ENCODE peak calls at places on chromosomes 13 and 19, in four cellular contexts. One of them, this sample, is unnamed.

GRCh38 chr13:64756621-64757020 is 2473.5 kb downstream of the PCDH9 start:
- DNase-seq in IMR-90: no peak
- DNase-seq in body of pancreas: no peak
- DNase-seq in breast epithelium: no peak
- DNase-seq in this sample: no peak

GRCh38 chr19:52600639-52601024 is 30.5 kb downstream of the ZNF701 start:
- DNase-seq in IMR-90: peak
- DNase-seq in breast epithelium: no peak
- DNase-seq in body of pancreas: no peak
- DNase-seq in this sample: no peak

GRCh38 chr13:48661112-48661511 is 7.4 kb downstream of the CYSLTR2 start:
- DNase-seq in IMR-90: no peak
- DNase-seq in breast epithelium: no peak
- DNase-seq in body of pancreas: no peak
- DNase-seq in this sample: no peak

GRCh38 chr13:101511161-101511560 is 58.7 kb downstream of the ITGBL1 start:
- DNase-seq in IMR-90: no peak
- DNase-seq in breast epithelium: no peak
- DNase-seq in body of pancreas: no peak
- DNase-seq in this sample: no peak

GRCh38 chr13:40635315-40635995 is 31.0 kb downstream of the FOXO1 start:
- DNase-seq in body of pancreas: no peak
- DNase-seq in breast epithelium: no peak
- DNase-seq in IMR-90: no peak
- DNase-seq in this sample: no peak

GRCh38 chr13:82833928-82834327 is 1048.3 kb downstream of the SLITRK1 start:
- DNase-seq in IMR-90: peak
- DNase-seq in breast epithelium: no peak
- DNase-seq in body of pancreas: no peak
- DNase-seq in this sample: no peak

GRCh38 chr19:28485300-28485699 is 727.7 kb downstream of the UQCRFS1 start:
- DNase-seq in IMR-90: no peak
- DNase-seq in body of pancreas: peak
- DNase-seq in breast epithelium: no peak
- DNase-seq in this sample: peak

GRCh38 chr13:106151056-106151699 is 384.3 kb downstream of the EFNB2 start:
- DNase-seq in breast epithelium: peak
- DNase-seq in IMR-90: peak
- DNase-seq in body of pancreas: no peak
- DNase-seq in this sample: no peak

GRCh38 chr19:38730731-38731589 is 13.3 kb downstream of the CAPN12 start:
- DNase-seq in IMR-90: no peak
- DNase-seq in body of pancreas: peak
- DNase-seq in breast epithelium: peak
- DNase-seq in this sample: peak

GRCh38 chr13:33150146-33150545 is 133.9 kb downstream of the KL start:
- DNase-seq in breast epithelium: no peak
- DNase-seq in IMR-90: peak
- DNase-seq in body of pancreas: no peak
- DNase-seq in this sample: no peak

GRCh38 chr19:50301607-50301971 is 27.6 kb downstream of the KCNC3 start:
- DNase-seq in IMR-90: no peak
- DNase-seq in body of pancreas: no peak
- DNase-seq in breast epithelium: no peak
- DNase-seq in this sample: no peak

GRCh38 chr13:95535243-95535642 is 17.3 kb upstream of the CLDN10 start:
- DNase-seq in IMR-90: peak
- DNase-seq in breast epithelium: no peak
- DNase-seq in body of pancreas: peak
- DNase-seq in this sample: no peak

GRCh38 chr19:4597975-4598671 is 38.6 kb upstream of the SEMA6B start:
- DNase-seq in body of pancreas: peak
- DNase-seq in IMR-90: no peak
- DNase-seq in breast epithelium: no peak
- DNase-seq in this sample: no peak

GRCh38 chr13:19345916-19346422 is 164.3 kb upstream of the TUBA3C start:
- DNase-seq in IMR-90: no peak
- DNase-seq in body of pancreas: no peak
- DNase-seq in breast epithelium: no peak
- DNase-seq in this sample: no peak

GRCh38 chr13:97434417-97435296 is 688 bp downstream of the RAP2A start:
- DNase-seq in body of pancreas: peak
- DNase-seq in IMR-90: peak
- DNase-seq in breast epithelium: peak
- DNase-seq in this sample: peak

GRCh38 chr19:41927810-41928192 is 448 bp downstream of the ERFL start:
- DNase-seq in breast epithelium: no peak
- DNase-seq in body of pancreas: no peak
- DNase-seq in IMR-90: no peak
- DNase-seq in this sample: no peak

GRCh38 chr19:29663861-29664752 is 1.2 kb upstream of the PLEKHF1 start:
- DNase-seq in IMR-90: peak
- DNase-seq in body of pancreas: no peak
- DNase-seq in breast epithelium: peak
- DNase-seq in this sample: peak

GRCh38 chr19:17841810-17842662 is 5.7 kb downstream of the JAK3 start:
- DNase-seq in IMR-90: peak
- DNase-seq in breast epithelium: peak
- DNase-seq in body of pancreas: peak
- DNase-seq in this sample: peak

GRCh38 chr13:91347212-91347995 is at the start of gene MIR17HG:
- DNase-seq in IMR-90: peak
- DNase-seq in body of pancreas: peak
- DNase-seq in breast epithelium: peak
- DNase-seq in this sample: peak

GRCh38 chr19:58170860-58171259 is 12.0 kb upstream of the ZNF274 start:
- DNase-seq in body of pancreas: no peak
- DNase-seq in IMR-90: peak
- DNase-seq in breast epithelium: no peak
- DNase-seq in this sample: no peak

GRCh38 chr19:19955208-19955607 is 54.5 kb downstream of the ZNF93 start:
- DNase-seq in IMR-90: no peak
- DNase-seq in body of pancreas: no peak
- DNase-seq in breast epithelium: no peak
- DNase-seq in this sample: no peak

GRCh38 chr13:113819341-113819730 is 44.5 kb downstream of the GAS6 start:
- DNase-seq in body of pancreas: no peak
- DNase-seq in breast epithelium: no peak
- DNase-seq in IMR-90: no peak
- DNase-seq in this sample: no peak

GRCh38 chr13:113818700-113819295 is 45.1 kb downstream of the GAS6 start:
- DNase-seq in breast epithelium: no peak
- DNase-seq in body of pancreas: no peak
- DNase-seq in IMR-90: no peak
- DNase-seq in this sample: no peak

GRCh38 chr13:113821847-113822246 is 42.0 kb downstream of the GAS6 start:
- DNase-seq in breast epithelium: no peak
- DNase-seq in body of pancreas: no peak
- DNase-seq in IMR-90: no peak
- DNase-seq in this sample: no peak

GRCh38 chr13:113820813-113821651 is 42.8 kb downstream of the GAS6 start:
- DNase-seq in body of pancreas: peak
- DNase-seq in IMR-90: peak
- DNase-seq in breast epithelium: peak
- DNase-seq in this sample: peak

DNA sequence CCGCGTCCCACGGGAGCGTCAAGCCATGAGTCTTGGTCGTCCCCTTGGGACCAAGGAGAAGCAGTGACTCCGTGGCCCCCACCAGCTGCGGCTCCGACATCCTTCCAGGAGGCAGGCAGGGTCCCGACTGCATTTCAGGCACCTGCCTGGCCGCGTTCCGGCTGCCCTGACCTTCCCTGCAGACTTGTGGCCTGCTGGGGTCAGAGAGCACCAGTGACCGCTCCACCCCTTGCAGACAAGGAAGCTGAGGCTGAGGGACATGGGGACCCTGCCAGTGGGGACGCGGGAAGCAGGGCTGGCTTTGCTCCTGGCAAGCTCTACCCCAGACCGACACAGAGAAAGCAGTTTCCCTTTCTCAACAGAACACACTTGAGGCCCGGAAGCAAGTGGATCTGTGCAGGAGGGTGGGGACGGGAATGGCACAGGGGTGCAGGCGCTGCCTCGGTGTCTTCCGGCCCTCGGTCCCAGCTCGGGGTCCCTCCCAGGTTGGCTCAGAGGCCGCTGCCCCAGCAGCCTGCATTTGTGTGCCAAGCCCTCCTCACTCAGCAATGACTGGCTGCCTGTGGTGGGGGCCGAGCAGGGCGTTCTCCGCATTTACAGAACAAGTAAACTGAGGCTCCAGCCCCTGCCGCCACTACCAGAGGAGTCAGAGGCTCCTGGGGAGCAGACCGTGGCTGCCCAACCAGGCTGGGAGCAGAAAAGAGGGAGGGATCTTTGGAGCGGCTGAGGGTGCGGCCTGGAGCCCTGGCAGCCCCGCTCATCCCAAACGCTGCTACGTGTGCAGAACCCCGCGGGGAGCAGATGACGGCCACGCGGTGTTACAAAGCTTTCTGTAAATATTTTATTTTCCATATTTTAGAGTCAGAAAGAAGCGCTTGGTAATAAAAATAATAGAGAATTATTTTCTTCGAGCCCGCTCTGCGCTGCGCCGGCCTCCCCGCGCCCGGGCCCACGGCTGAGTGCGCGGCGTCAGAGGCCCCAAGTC is 43.9 kb downstream of the GAS6 start:
- DNase-seq in breast epithelium: no peak
- DNase-seq in IMR-90: no peak
- DNase-seq in body of pancreas: no peak
- DNase-seq in this sample: no peak
- H3K4me3 ChIP-seq in breast epithelium: peak
- H3K4me3 ChIP-seq in IMR-90: no peak
- H3K4me3 ChIP-seq in body of pancreas: no peak
- H3K4me3 ChIP-seq in this sample: no peak

GRCh38 chr19:5893907-5894703 is 9.5 kb downstream of the NDUFA11 start:
- DNase-seq in breast epithelium: peak
- DNase-seq in body of pancreas: no peak
- DNase-seq in IMR-90: no peak
- DNase-seq in this sample: no peak

GRCh38 chr19:5891938-5892771 is 11.4 kb downstream of the NDUFA11 start:
- DNase-seq in body of pancreas: peak
- DNase-seq in breast epithelium: no peak
- DNase-seq in IMR-90: peak
- DNase-seq in this sample: no peak

GRCh38 chr19:5894704-5895349 is 8.8 kb downstream of the NDUFA11 start:
- DNase-seq in breast epithelium: no peak
- DNase-seq in body of pancreas: no peak
- DNase-seq in IMR-90: no peak
- DNase-seq in this sample: no peak

GRCh38 chr19:5892772-5893275 is 10.8 kb downstream of the NDUFA11 start:
- DNase-seq in breast epithelium: no peak
- DNase-seq in IMR-90: no peak
- DNase-seq in body of pancreas: no peak
- DNase-seq in this sample: no peak

DNA sequence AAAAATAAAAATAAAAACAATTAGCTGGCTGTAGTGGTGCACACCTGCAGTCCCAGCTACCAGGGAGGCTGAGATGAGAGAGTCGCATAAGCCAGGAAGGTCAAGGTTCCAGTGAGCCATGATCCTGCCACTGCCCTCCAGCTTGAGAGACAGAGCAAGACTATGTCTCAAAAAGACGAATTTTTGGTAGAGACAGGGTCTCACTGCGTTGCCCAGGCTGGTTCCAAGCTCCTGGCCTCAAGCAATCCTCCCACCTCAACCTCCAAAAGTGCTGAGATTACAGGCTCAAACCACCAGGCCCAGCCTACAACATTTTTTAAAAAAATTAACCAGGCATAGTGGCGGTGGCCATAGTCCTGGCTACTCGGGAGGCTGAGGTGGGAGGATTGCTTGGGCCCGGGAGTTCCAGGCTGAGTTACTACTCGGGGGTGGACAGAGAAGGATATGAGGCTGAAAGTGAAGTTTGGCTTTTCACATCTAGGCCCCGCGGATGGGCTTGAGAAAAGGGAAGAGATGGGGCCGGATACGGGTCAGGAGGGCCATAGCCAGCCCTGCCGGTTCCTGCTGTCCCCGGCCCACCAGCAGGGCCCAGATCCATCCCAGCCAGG is 10.2 kb downstream of the NDUFA11 start:
- DNase-seq in breast epithelium: no peak
- DNase-seq in IMR-90: no peak
- DNase-seq in body of pancreas: no peak
- DNase-seq in this sample: no peak
- TF ChIP-seq POLR2A in breast epithelium: no peak
- TF ChIP-seq POLR2A in IMR-90: no peak
- TF ChIP-seq POLR2A in body of pancreas: no peak
- TF ChIP-seq POLR2A in this sample: no peak

GRCh38 chr13:74895042-74895811 is 586.7 kb downstream of the TBC1D4 start:
- DNase-seq in breast epithelium: no peak
- DNase-seq in body of pancreas: no peak
- DNase-seq in IMR-90: no peak
- DNase-seq in this sample: no peak

GRCh38 chr13:74886496-74886895 is 595.5 kb downstream of the TBC1D4 start:
- DNase-seq in breast epithelium: no peak
- DNase-seq in IMR-90: peak
- DNase-seq in body of pancreas: no peak
- DNase-seq in this sample: no peak

GRCh38 chr13:74889321-74889720 is 592.6 kb downstream of the TBC1D4 start:
- DNase-seq in IMR-90: no peak
- DNase-seq in body of pancreas: no peak
- DNase-seq in breast epithelium: no peak
- DNase-seq in this sample: no peak

DNA sequence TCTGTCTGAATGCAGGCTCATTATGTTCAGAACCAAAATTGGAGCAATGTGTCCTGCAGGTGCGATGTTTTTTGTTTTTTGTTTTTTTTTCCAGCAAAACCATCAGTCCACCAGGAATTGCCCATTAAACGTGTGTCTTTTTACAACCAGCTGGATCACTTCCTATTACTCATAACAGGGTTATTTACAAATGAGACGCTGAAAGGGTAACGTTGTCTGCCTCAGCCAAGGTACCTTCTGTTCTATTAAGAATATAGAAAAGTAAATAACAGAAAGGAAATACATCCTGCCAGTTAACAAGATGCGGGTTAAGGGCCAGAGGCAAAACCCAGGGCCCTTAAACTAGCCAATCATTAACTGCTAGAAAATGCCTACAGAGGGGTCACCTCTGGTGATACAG is 590.4 kb downstream of the TBC1D4 start:
- DNase-seq in body of pancreas: no peak
- DNase-seq in IMR-90: peak
- DNase-seq in breast epithelium: no peak
- DNase-seq in this sample: no peak
- H3K4me3 ChIP-seq in body of pancreas: no peak
- H3K4me3 ChIP-seq in IMR-90: no peak
- H3K4me3 ChIP-seq in breast epithelium: no peak
- H3K4me3 ChIP-seq in this sample: no peak

GRCh38 chr19:12930002-12930645 is 3.4 kb downstream of the FARSA start:
- DNase-seq in body of pancreas: no peak
- DNase-seq in IMR-90: no peak
- DNase-seq in breast epithelium: no peak
- DNase-seq in this sample: no peak

GRCh38 chr19:12936582-12936981 is 1.8 kb upstream of the CALR start:
- DNase-seq in IMR-90: no peak
- DNase-seq in body of pancreas: no peak
- DNase-seq in breast epithelium: no peak
- DNase-seq in this sample: no peak

GRCh38 chr19:12935071-12935470 is 1.6 kb upstream of the FARSA start:
- DNase-seq in IMR-90: no peak
- DNase-seq in body of pancreas: no peak
- DNase-seq in breast epithelium: no peak
- DNase-seq in this sample: no peak

GRCh38 chr19:12932392-12933286 is 872 bp downstream of the FARSA start:
- DNase-seq in IMR-90: no peak
- DNase-seq in body of pancreas: no peak
- DNase-seq in breast epithelium: no peak
- DNase-seq in this sample: no peak

GRCh38 chr19:12933287-12934072 is at the start of gene FARSA:
- DNase-seq in breast epithelium: peak
- DNase-seq in body of pancreas: peak
- DNase-seq in IMR-90: peak
- DNase-seq in this sample: peak
- TF ChIP-seq POLR2A in breast epithelium: peak
- TF ChIP-seq POLR2A in body of pancreas: peak
- TF ChIP-seq POLR2A in IMR-90: peak
- TF ChIP-seq POLR2A in this sample: no peak

This sample was measured in lower leg skin.